ENCODE peak calls at places on chromosomes 3 and 15, in ten cellular contexts. One of them, this sample, is unnamed.

GRCh38 chr15:59292393-59292792 is 80.3 kb downstream of the MYO1E start:
- DNase-seq in B cell: no peak
- DNase-seq in nephron progenitor cell: no peak
- DNase-seq in spleen: no peak
- DNase-seq in AG20443: no peak
- DNase-seq in stimulated activated naive CD4-positive, alpha-beta T cell: no peak
- DNase-seq in activated CD4-positive, alpha-beta T cell treated with anti-CD3 and anti-CD28 coated beads, Interleukin-2, amount 10 ng/mL, durations not matched to agents 24 days and 14 days: no peak
- DNase-seq in fibroblast of pulmonary artery: peak; percentile 84
- DNase-seq in activated T-helper 1 cell treated with anti-CD3 and anti-CD28 coated beads, Interleukin-12 subunit alpha, Interleukin-12 subunit beta, Interleukin-2, Interleukin-4 antibody, amounts not matched to agents 30 ng/mL and 10 ng/mL and 1 ng/mL, durations not matched to agents 14 hours and 24 hours and 36 hours: no peak
- DNase-seq in NB4: no peak
- DNase-seq in this sample: no peak

GRCh38 chr15:48800811-48801460 is 9.9 kb downstream of the CEP152 start:
- DNase-seq in activated CD4-positive, alpha-beta T cell treated with anti-CD3 and anti-CD28 coated beads, Interleukin-2, amount 10 ng/mL, durations not matched to agents 24 days and 14 days: no peak
- DNase-seq in B cell: no peak
- DNase-seq in stimulated activated naive CD4-positive, alpha-beta T cell: no peak
- DNase-seq in AG20443: no peak
- DNase-seq in NB4: peak; percentile 24
- DNase-seq in spleen: no peak
- DNase-seq in activated T-helper 1 cell treated with anti-CD3 and anti-CD28 coated beads, Interleukin-12 subunit alpha, Interleukin-12 subunit beta, Interleukin-2, Interleukin-4 antibody, amounts not matched to agents 30 ng/mL and 10 ng/mL and 1 ng/mL, durations not matched to agents 14 hours and 24 hours and 36 hours: no peak
- DNase-seq in fibroblast of pulmonary artery: peak; percentile 76
- DNase-seq in nephron progenitor cell: no peak
- DNase-seq in this sample: peak; percentile 19

GRCh38 chr3:20904674-20905073 is 718.7 kb upstream of the SGO1 start:
- DNase-seq in spleen: no peak
- DNase-seq in nephron progenitor cell: no peak
- DNase-seq in activated CD4-positive, alpha-beta T cell treated with anti-CD3 and anti-CD28 coated beads, Interleukin-2, amount 10 ng/mL, durations not matched to agents 24 days and 14 days: no peak
- DNase-seq in B cell: no peak
- DNase-seq in fibroblast of pulmonary artery: no peak
- DNase-seq in AG20443: no peak
- DNase-seq in NB4: no peak
- DNase-seq in stimulated activated naive CD4-positive, alpha-beta T cell: no peak
- DNase-seq in activated T-helper 1 cell treated with anti-CD3 and anti-CD28 coated beads, Interleukin-12 subunit alpha, Interleukin-12 subunit beta, Interleukin-2, Interleukin-4 antibody, amounts not matched to agents 30 ng/mL and 10 ng/mL and 1 ng/mL, durations not matched to agents 14 hours and 24 hours and 36 hours: no peak
- DNase-seq in this sample: no peak

GRCh38 chr3:41159581-41160189 is 39.6 kb upstream of the CTNNB1 start:
- DNase-seq in activated T-helper 1 cell treated with anti-CD3 and anti-CD28 coated beads, Interleukin-12 subunit alpha, Interleukin-12 subunit beta, Interleukin-2, Interleukin-4 antibody, amounts not matched to agents 30 ng/mL and 10 ng/mL and 1 ng/mL, durations not matched to agents 14 hours and 24 hours and 36 hours: no peak
- DNase-seq in fibroblast of pulmonary artery: no peak
- DNase-seq in spleen: no peak
- DNase-seq in B cell: no peak
- DNase-seq in AG20443: no peak
- DNase-seq in activated CD4-positive, alpha-beta T cell treated with anti-CD3 and anti-CD28 coated beads, Interleukin-2, amount 10 ng/mL, durations not matched to agents 24 days and 14 days: no peak
- DNase-seq in nephron progenitor cell: no peak
- DNase-seq in NB4: no peak
- DNase-seq in stimulated activated naive CD4-positive, alpha-beta T cell: no peak
- DNase-seq in this sample: no peak

GRCh38 chr3:138625707-138626365 is 17.3 kb downstream of the FAIM start:
- DNase-seq in activated T-helper 1 cell treated with anti-CD3 and anti-CD28 coated beads, Interleukin-12 subunit alpha, Interleukin-12 subunit beta, Interleukin-2, Interleukin-4 antibody, amounts not matched to agents 30 ng/mL and 10 ng/mL and 1 ng/mL, durations not matched to agents 14 hours and 24 hours and 36 hours: no peak
- DNase-seq in activated CD4-positive, alpha-beta T cell treated with anti-CD3 and anti-CD28 coated beads, Interleukin-2, amount 10 ng/mL, durations not matched to agents 24 days and 14 days: no peak
- DNase-seq in B cell: no peak
- DNase-seq in AG20443: peak; percentile 20
- DNase-seq in nephron progenitor cell: no peak
- DNase-seq in NB4: no peak
- DNase-seq in spleen: no peak
- DNase-seq in stimulated activated naive CD4-positive, alpha-beta T cell: no peak
- DNase-seq in fibroblast of pulmonary artery: peak; percentile 38
- DNase-seq in this sample: no peak

GRCh38 chr3:107285197-107285596 is 92.0 kb upstream of the CCDC54 start:
- DNase-seq in spleen: no peak
- DNase-seq in B cell: no peak
- DNase-seq in activated CD4-positive, alpha-beta T cell treated with anti-CD3 and anti-CD28 coated beads, Interleukin-2, amount 10 ng/mL, durations not matched to agents 24 days and 14 days: no peak
- DNase-seq in stimulated activated naive CD4-positive, alpha-beta T cell: no peak
- DNase-seq in activated T-helper 1 cell treated with anti-CD3 and anti-CD28 coated beads, Interleukin-12 subunit alpha, Interleukin-12 subunit beta, Interleukin-2, Interleukin-4 antibody, amounts not matched to agents 30 ng/mL and 10 ng/mL and 1 ng/mL, durations not matched to agents 14 hours and 24 hours and 36 hours: no peak
- DNase-seq in fibroblast of pulmonary artery: peak; percentile 54
- DNase-seq in AG20443: peak; percentile 23
- DNase-seq in nephron progenitor cell: no peak
- DNase-seq in NB4: no peak
- DNase-seq in this sample: no peak

GRCh38 chr15:68491415-68492106 is 59.6 kb upstream of the ITGA11 start:
- DNase-seq in B cell: no peak
- DNase-seq in fibroblast of pulmonary artery: no peak
- DNase-seq in AG20443: no peak
- DNase-seq in activated T-helper 1 cell treated with anti-CD3 and anti-CD28 coated beads, Interleukin-12 subunit alpha, Interleukin-12 subunit beta, Interleukin-2, Interleukin-4 antibody, amounts not matched to agents 30 ng/mL and 10 ng/mL and 1 ng/mL, durations not matched to agents 14 hours and 24 hours and 36 hours: no peak
- DNase-seq in spleen: no peak
- DNase-seq in NB4: no peak
- DNase-seq in activated CD4-positive, alpha-beta T cell treated with anti-CD3 and anti-CD28 coated beads, Interleukin-2, amount 10 ng/mL, durations not matched to agents 24 days and 14 days: no peak
- DNase-seq in nephron progenitor cell: no peak
- DNase-seq in stimulated activated naive CD4-positive, alpha-beta T cell: no peak
- DNase-seq in this sample: no peak

GRCh38 chr3:171788546-171789351 is 21.5 kb downstream of the PLD1 start:
- DNase-seq in NB4: peak; percentile 66
- DNase-seq in stimulated activated naive CD4-positive, alpha-beta T cell: no peak
- DNase-seq in activated T-helper 1 cell treated with anti-CD3 and anti-CD28 coated beads, Interleukin-12 subunit alpha, Interleukin-12 subunit beta, Interleukin-2, Interleukin-4 antibody, amounts not matched to agents 30 ng/mL and 10 ng/mL and 1 ng/mL, durations not matched to agents 14 hours and 24 hours and 36 hours: no peak
- DNase-seq in B cell: no peak
- DNase-seq in nephron progenitor cell: no peak
- DNase-seq in spleen: no peak
- DNase-seq in activated CD4-positive, alpha-beta T cell treated with anti-CD3 and anti-CD28 coated beads, Interleukin-2, amount 10 ng/mL, durations not matched to agents 24 days and 14 days: no peak
- DNase-seq in AG20443: peak; percentile 67
- DNase-seq in fibroblast of pulmonary artery: peak; percentile 98
- DNase-seq in this sample: peak; percentile 8

GRCh38 chr3:143443851-143444331 is 324.3 kb downstream of the CHST2 start:
- DNase-seq in activated CD4-positive, alpha-beta T cell treated with anti-CD3 and anti-CD28 coated beads, Interleukin-2, amount 10 ng/mL, durations not matched to agents 24 days and 14 days: peak; percentile 74
- DNase-seq in NB4: peak; percentile 92
- DNase-seq in stimulated activated naive CD4-positive, alpha-beta T cell: no peak
- DNase-seq in spleen: no peak
- DNase-seq in B cell: no peak
- DNase-seq in fibroblast of pulmonary artery: peak; percentile 99
- DNase-seq in nephron progenitor cell: no peak
- DNase-seq in AG20443: peak; percentile 90
- DNase-seq in activated T-helper 1 cell treated with anti-CD3 and anti-CD28 coated beads, Interleukin-12 subunit alpha, Interleukin-12 subunit beta, Interleukin-2, Interleukin-4 antibody, amounts not matched to agents 30 ng/mL and 10 ng/mL and 1 ng/mL, durations not matched to agents 14 hours and 24 hours and 36 hours: no peak
- DNase-seq in this sample: no peak

GRCh38 chr3:156750191-156750873 is 75.8 kb upstream of the LEKR1 start:
- DNase-seq in activated T-helper 1 cell treated with anti-CD3 and anti-CD28 coated beads, Interleukin-12 subunit alpha, Interleukin-12 subunit beta, Interleukin-2, Interleukin-4 antibody, amounts not matched to agents 30 ng/mL and 10 ng/mL and 1 ng/mL, durations not matched to agents 14 hours and 24 hours and 36 hours: no peak
- DNase-seq in B cell: no peak
- DNase-seq in stimulated activated naive CD4-positive, alpha-beta T cell: no peak
- DNase-seq in nephron progenitor cell: peak; percentile 14
- DNase-seq in activated CD4-positive, alpha-beta T cell treated with anti-CD3 and anti-CD28 coated beads, Interleukin-2, amount 10 ng/mL, durations not matched to agents 24 days and 14 days: no peak
- DNase-seq in fibroblast of pulmonary artery: peak; percentile 56
- DNase-seq in AG20443: peak; percentile 48
- DNase-seq in spleen: no peak
- DNase-seq in NB4: no peak
- DNase-seq in this sample: no peak

GRCh38 chr15:36323607-36324006 is 255.8 kb upstream of the CDIN1 start:
- DNase-seq in nephron progenitor cell: no peak
- DNase-seq in AG20443: no peak
- DNase-seq in activated CD4-positive, alpha-beta T cell treated with anti-CD3 and anti-CD28 coated beads, Interleukin-2, amount 10 ng/mL, durations not matched to agents 24 days and 14 days: no peak
- DNase-seq in fibroblast of pulmonary artery: no peak
- DNase-seq in spleen: no peak
- DNase-seq in activated T-helper 1 cell treated with anti-CD3 and anti-CD28 coated beads, Interleukin-12 subunit alpha, Interleukin-12 subunit beta, Interleukin-2, Interleukin-4 antibody, amounts not matched to agents 30 ng/mL and 10 ng/mL and 1 ng/mL, durations not matched to agents 14 hours and 24 hours and 36 hours: no peak
- DNase-seq in B cell: no peak
- DNase-seq in stimulated activated naive CD4-positive, alpha-beta T cell: no peak
- DNase-seq in NB4: no peak
- DNase-seq in this sample: no peak

GRCh38 chr15:40323239-40323952 is at the start of gene INAFM2:
- DNase-seq in activated T-helper 1 cell treated with anti-CD3 and anti-CD28 coated beads, Interleukin-12 subunit alpha, Interleukin-12 subunit beta, Interleukin-2, Interleukin-4 antibody, amounts not matched to agents 30 ng/mL and 10 ng/mL and 1 ng/mL, durations not matched to agents 14 hours and 24 hours and 36 hours: peak; percentile 83
- DNase-seq in AG20443: peak; percentile 95
- DNase-seq in nephron progenitor cell: peak; percentile 94
- DNase-seq in spleen: peak; percentile 98
- DNase-seq in fibroblast of pulmonary artery: peak; percentile 96
- DNase-seq in stimulated activated naive CD4-positive, alpha-beta T cell: peak; percentile 84
- DNase-seq in B cell: peak; percentile 99
- DNase-seq in activated CD4-positive, alpha-beta T cell treated with anti-CD3 and anti-CD28 coated beads, Interleukin-2, amount 10 ng/mL, durations not matched to agents 24 days and 14 days: peak; percentile 97
- DNase-seq in NB4: peak; percentile 98
- DNase-seq in this sample: peak; percentile 97

GRCh38 chr15:57198654-57199241 is 177.6 kb upstream of the CGNL1 start:
- DNase-seq in fibroblast of pulmonary artery: no peak
- DNase-seq in AG20443: no peak
- DNase-seq in activated T-helper 1 cell treated with anti-CD3 and anti-CD28 coated beads, Interleukin-12 subunit alpha, Interleukin-12 subunit beta, Interleukin-2, Interleukin-4 antibody, amounts not matched to agents 30 ng/mL and 10 ng/mL and 1 ng/mL, durations not matched to agents 14 hours and 24 hours and 36 hours: no peak
- DNase-seq in stimulated activated naive CD4-positive, alpha-beta T cell: no peak
- DNase-seq in NB4: no peak
- DNase-seq in B cell: no peak
- DNase-seq in spleen: no peak
- DNase-seq in nephron progenitor cell: no peak
- DNase-seq in activated CD4-positive, alpha-beta T cell treated with anti-CD3 and anti-CD28 coated beads, Interleukin-2, amount 10 ng/mL, durations not matched to agents 24 days and 14 days: no peak
- DNase-seq in this sample: peak; percentile 90

GRCh38 chr3:4985330-4986174 is 6.3 kb downstream of the BHLHE40 start:
- DNase-seq in fibroblast of pulmonary artery: peak; percentile 78
- DNase-seq in B cell: no peak
- DNase-seq in spleen: no peak
- DNase-seq in activated T-helper 1 cell treated with anti-CD3 and anti-CD28 coated beads, Interleukin-12 subunit alpha, Interleukin-12 subunit beta, Interleukin-2, Interleukin-4 antibody, amounts not matched to agents 30 ng/mL and 10 ng/mL and 1 ng/mL, durations not matched to agents 14 hours and 24 hours and 36 hours: no peak
- DNase-seq in NB4: peak; percentile 38
- DNase-seq in activated CD4-positive, alpha-beta T cell treated with anti-CD3 and anti-CD28 coated beads, Interleukin-2, amount 10 ng/mL, durations not matched to agents 24 days and 14 days: peak; percentile 72
- DNase-seq in AG20443: no peak
- DNase-seq in stimulated activated naive CD4-positive, alpha-beta T cell: no peak
- DNase-seq in nephron progenitor cell: no peak
- DNase-seq in this sample: peak; percentile 10

GRCh38 chr3:178968996-178969700 is 102.5 kb downstream of the ZMAT3 start:
- DNase-seq in NB4: no peak
- DNase-seq in B cell: peak; percentile 14
- DNase-seq in stimulated activated naive CD4-positive, alpha-beta T cell: no peak
- DNase-seq in AG20443: no peak
- DNase-seq in activated T-helper 1 cell treated with anti-CD3 and anti-CD28 coated beads, Interleukin-12 subunit alpha, Interleukin-12 subunit beta, Interleukin-2, Interleukin-4 antibody, amounts not matched to agents 30 ng/mL and 10 ng/mL and 1 ng/mL, durations not matched to agents 14 hours and 24 hours and 36 hours: no peak
- DNase-seq in nephron progenitor cell: no peak
- DNase-seq in fibroblast of pulmonary artery: no peak
- DNase-seq in spleen: no peak
- DNase-seq in activated CD4-positive, alpha-beta T cell treated with anti-CD3 and anti-CD28 coated beads, Interleukin-2, amount 10 ng/mL, durations not matched to agents 24 days and 14 days: no peak
- DNase-seq in this sample: no peak

GRCh38 chr3:72448858-72449257 is 399.4 kb downstream of the SHQ1 start:
- DNase-seq in nephron progenitor cell: no peak
- DNase-seq in spleen: no peak
- DNase-seq in fibroblast of pulmonary artery: no peak
- DNase-seq in NB4: peak; percentile 67
- DNase-seq in stimulated activated naive CD4-positive, alpha-beta T cell: no peak
- DNase-seq in activated T-helper 1 cell treated with anti-CD3 and anti-CD28 coated beads, Interleukin-12 subunit alpha, Interleukin-12 subunit beta, Interleukin-2, Interleukin-4 antibody, amounts not matched to agents 30 ng/mL and 10 ng/mL and 1 ng/mL, durations not matched to agents 14 hours and 24 hours and 36 hours: no peak
- DNase-seq in B cell: no peak
- DNase-seq in AG20443: no peak
- DNase-seq in activated CD4-positive, alpha-beta T cell treated with anti-CD3 and anti-CD28 coated beads, Interleukin-2, amount 10 ng/mL, durations not matched to agents 24 days and 14 days: no peak
- DNase-seq in this sample: no peak

GRCh38 chr3:143158549-143158988 is 39.0 kb downstream of the CHST2 start:
- DNase-seq in activated CD4-positive, alpha-beta T cell treated with anti-CD3 and anti-CD28 coated beads, Interleukin-2, amount 10 ng/mL, durations not matched to agents 24 days and 14 days: no peak
- DNase-seq in activated T-helper 1 cell treated with anti-CD3 and anti-CD28 coated beads, Interleukin-12 subunit alpha, Interleukin-12 subunit beta, Interleukin-2, Interleukin-4 antibody, amounts not matched to agents 30 ng/mL and 10 ng/mL and 1 ng/mL, durations not matched to agents 14 hours and 24 hours and 36 hours: no peak
- DNase-seq in AG20443: peak; percentile 43
- DNase-seq in B cell: no peak
- DNase-seq in nephron progenitor cell: no peak
- DNase-seq in stimulated activated naive CD4-positive, alpha-beta T cell: no peak
- DNase-seq in fibroblast of pulmonary artery: peak; percentile 64
- DNase-seq in NB4: no peak
- DNase-seq in spleen: no peak
- DNase-seq in this sample: no peak

GRCh38 chr3:175240928-175241327 is 381.8 kb downstream of the NAALADL2 start:
- DNase-seq in spleen: no peak
- DNase-seq in B cell: no peak
- DNase-seq in activated CD4-positive, alpha-beta T cell treated with anti-CD3 and anti-CD28 coated beads, Interleukin-2, amount 10 ng/mL, durations not matched to agents 24 days and 14 days: no peak
- DNase-seq in fibroblast of pulmonary artery: no peak
- DNase-seq in activated T-helper 1 cell treated with anti-CD3 and anti-CD28 coated beads, Interleukin-12 subunit alpha, Interleukin-12 subunit beta, Interleukin-2, Interleukin-4 antibody, amounts not matched to agents 30 ng/mL and 10 ng/mL and 1 ng/mL, durations not matched to agents 14 hours and 24 hours and 36 hours: no peak
- DNase-seq in AG20443: no peak
- DNase-seq in NB4: no peak
- DNase-seq in stimulated activated naive CD4-positive, alpha-beta T cell: no peak
- DNase-seq in nephron progenitor cell: no peak
- DNase-seq in this sample: no peak

GRCh38 chr3:115523467-115523866 is 99.8 kb upstream of the GAP43 start:
- DNase-seq in B cell: no peak
- DNase-seq in fibroblast of pulmonary artery: no peak
- DNase-seq in AG20443: no peak
- DNase-seq in NB4: no peak
- DNase-seq in activated T-helper 1 cell treated with anti-CD3 and anti-CD28 coated beads, Interleukin-12 subunit alpha, Interleukin-12 subunit beta, Interleukin-2, Interleukin-4 antibody, amounts not matched to agents 30 ng/mL and 10 ng/mL and 1 ng/mL, durations not matched to agents 14 hours and 24 hours and 36 hours: no peak
- DNase-seq in stimulated activated naive CD4-positive, alpha-beta T cell: no peak
- DNase-seq in spleen: no peak
- DNase-seq in nephron progenitor cell: no peak
- DNase-seq in activated CD4-positive, alpha-beta T cell treated with anti-CD3 and anti-CD28 coated beads, Interleukin-2, amount 10 ng/mL, durations not matched to agents 24 days and 14 days: no peak
- DNase-seq in this sample: peak; percentile 11

GRCh38 chr3:193716155-193716554 is 123.1 kb downstream of the OPA1 start:
- DNase-seq in AG20443: no peak
- DNase-seq in NB4: peak; percentile 15
- DNase-seq in nephron progenitor cell: no peak
- DNase-seq in activated CD4-positive, alpha-beta T cell treated with anti-CD3 and anti-CD28 coated beads, Interleukin-2, amount 10 ng/mL, durations not matched to agents 24 days and 14 days: no peak
- DNase-seq in fibroblast of pulmonary artery: no peak
- DNase-seq in spleen: no peak
- DNase-seq in B cell: peak; percentile 53
- DNase-seq in stimulated activated naive CD4-positive, alpha-beta T cell: no peak
- DNase-seq in activated T-helper 1 cell treated with anti-CD3 and anti-CD28 coated beads, Interleukin-12 subunit alpha, Interleukin-12 subunit beta, Interleukin-2, Interleukin-4 antibody, amounts not matched to agents 30 ng/mL and 10 ng/mL and 1 ng/mL, durations not matched to agents 14 hours and 24 hours and 36 hours: no peak
- DNase-seq in this sample: no peak

GRCh38 chr3:47601310-47601709 is 22.6 kb upstream of the CSPG5 start:
- DNase-seq in B cell: no peak
- DNase-seq in spleen: no peak
- DNase-seq in stimulated activated naive CD4-positive, alpha-beta T cell: no peak
- DNase-seq in AG20443: no peak
- DNase-seq in fibroblast of pulmonary artery: no peak
- DNase-seq in activated T-helper 1 cell treated with anti-CD3 and anti-CD28 coated beads, Interleukin-12 subunit alpha, Interleukin-12 subunit beta, Interleukin-2, Interleukin-4 antibody, amounts not matched to agents 30 ng/mL and 10 ng/mL and 1 ng/mL, durations not matched to agents 14 hours and 24 hours and 36 hours: no peak
- DNase-seq in activated CD4-positive, alpha-beta T cell treated with anti-CD3 and anti-CD28 coated beads, Interleukin-2, amount 10 ng/mL, durations not matched to agents 24 days and 14 days: no peak
- DNase-seq in nephron progenitor cell: no peak
- DNase-seq in NB4: no peak
- DNase-seq in this sample: no peak

GRCh38 chr3:127673191-127674098 is 693 bp downstream of the ABTB1 start:
- DNase-seq in fibroblast of pulmonary artery: peak; percentile 56
- DNase-seq in spleen: peak; percentile 95
- DNase-seq in nephron progenitor cell: peak; percentile 58
- DNase-seq in B cell: peak; percentile 75
- DNase-seq in NB4: no peak
- DNase-seq in activated T-helper 1 cell treated with anti-CD3 and anti-CD28 coated beads, Interleukin-12 subunit alpha, Interleukin-12 subunit beta, Interleukin-2, Interleukin-4 antibody, amounts not matched to agents 30 ng/mL and 10 ng/mL and 1 ng/mL, durations not matched to agents 14 hours and 24 hours and 36 hours: peak; percentile 55
- DNase-seq in stimulated activated naive CD4-positive, alpha-beta T cell: peak; percentile 31
- DNase-seq in AG20443: peak; percentile 74
- DNase-seq in activated CD4-positive, alpha-beta T cell treated with anti-CD3 and anti-CD28 coated beads, Interleukin-2, amount 10 ng/mL, durations not matched to agents 24 days and 14 days: peak; percentile 91
- DNase-seq in this sample: peak; percentile 56

GRCh38 chr3:61663728-61664492 is 102.5 kb downstream of the PTPRG start:
- DNase-seq in stimulated activated naive CD4-positive, alpha-beta T cell: no peak
- DNase-seq in B cell: no peak
- DNase-seq in activated CD4-positive, alpha-beta T cell treated with anti-CD3 and anti-CD28 coated beads, Interleukin-2, amount 10 ng/mL, durations not matched to agents 24 days and 14 days: no peak
- DNase-seq in NB4: no peak
- DNase-seq in activated T-helper 1 cell treated with anti-CD3 and anti-CD28 coated beads, Interleukin-12 subunit alpha, Interleukin-12 subunit beta, Interleukin-2, Interleukin-4 antibody, amounts not matched to agents 30 ng/mL and 10 ng/mL and 1 ng/mL, durations not matched to agents 14 hours and 24 hours and 36 hours: no peak
- DNase-seq in fibroblast of pulmonary artery: peak; percentile 85
- DNase-seq in spleen: no peak
- DNase-seq in nephron progenitor cell: peak; percentile 19
- DNase-seq in AG20443: peak; percentile 89
- DNase-seq in this sample: no peak

GRCh38 chr3:59709702-59710555 is 660.1 kb upstream of the CFAP20DC start:
- DNase-seq in fibroblast of pulmonary artery: no peak
- DNase-seq in stimulated activated naive CD4-positive, alpha-beta T cell: no peak
- DNase-seq in spleen: peak; percentile 86
- DNase-seq in nephron progenitor cell: no peak
- DNase-seq in activated CD4-positive, alpha-beta T cell treated with anti-CD3 and anti-CD28 coated beads, Interleukin-2, amount 10 ng/mL, durations not matched to agents 24 days and 14 days: peak; percentile 78
- DNase-seq in activated T-helper 1 cell treated with anti-CD3 and anti-CD28 coated beads, Interleukin-12 subunit alpha, Interleukin-12 subunit beta, Interleukin-2, Interleukin-4 antibody, amounts not matched to agents 30 ng/mL and 10 ng/mL and 1 ng/mL, durations not matched to agents 14 hours and 24 hours and 36 hours: peak; percentile 6
- DNase-seq in AG20443: peak; percentile 30
- DNase-seq in NB4: peak; percentile 9
- DNase-seq in B cell: no peak
- DNase-seq in this sample: no peak

GRCh38 chr15:25492315-25492714 is 53.5 kb upstream of the UBE3A start:
- DNase-seq in nephron progenitor cell: no peak
- DNase-seq in activated T-helper 1 cell treated with anti-CD3 and anti-CD28 coated beads, Interleukin-12 subunit alpha, Interleukin-12 subunit beta, Interleukin-2, Interleukin-4 antibody, amounts not matched to agents 30 ng/mL and 10 ng/mL and 1 ng/mL, durations not matched to agents 14 hours and 24 hours and 36 hours: no peak
- DNase-seq in NB4: no peak
- DNase-seq in B cell: no peak
- DNase-seq in activated CD4-positive, alpha-beta T cell treated with anti-CD3 and anti-CD28 coated beads, Interleukin-2, amount 10 ng/mL, durations not matched to agents 24 days and 14 days: no peak
- DNase-seq in AG20443: no peak
- DNase-seq in fibroblast of pulmonary artery: no peak
- DNase-seq in stimulated activated naive CD4-positive, alpha-beta T cell: no peak
- DNase-seq in spleen: no peak
- DNase-seq in this sample: no peak

GRCh38 chr3:71168043-71168720 is 415.3 kb downstream of the FOXP1 start:
- DNase-seq in activated CD4-positive, alpha-beta T cell treated with anti-CD3 and anti-CD28 coated beads, Interleukin-2, amount 10 ng/mL, durations not matched to agents 24 days and 14 days: no peak
- DNase-seq in B cell: no peak
- DNase-seq in NB4: no peak
- DNase-seq in spleen: no peak
- DNase-seq in fibroblast of pulmonary artery: peak; percentile 81
- DNase-seq in stimulated activated naive CD4-positive, alpha-beta T cell: no peak
- DNase-seq in activated T-helper 1 cell treated with anti-CD3 and anti-CD28 coated beads, Interleukin-12 subunit alpha, Interleukin-12 subunit beta, Interleukin-2, Interleukin-4 antibody, amounts not matched to agents 30 ng/mL and 10 ng/mL and 1 ng/mL, durations not matched to agents 14 hours and 24 hours and 36 hours: no peak
- DNase-seq in nephron progenitor cell: no peak
- DNase-seq in AG20443: no peak
- DNase-seq in this sample: no peak

GRCh38 chr15:51240066-51240465 is 98.3 kb downstream of the CYP19A1 start:
- DNase-seq in activated CD4-positive, alpha-beta T cell treated with anti-CD3 and anti-CD28 coated beads, Interleukin-2, amount 10 ng/mL, durations not matched to agents 24 days and 14 days: no peak
- DNase-seq in B cell: no peak
- DNase-seq in nephron progenitor cell: no peak
- DNase-seq in NB4: peak; percentile 30
- DNase-seq in activated T-helper 1 cell treated with anti-CD3 and anti-CD28 coated beads, Interleukin-12 subunit alpha, Interleukin-12 subunit beta, Interleukin-2, Interleukin-4 antibody, amounts not matched to agents 30 ng/mL and 10 ng/mL and 1 ng/mL, durations not matched to agents 14 hours and 24 hours and 36 hours: no peak
- DNase-seq in spleen: no peak
- DNase-seq in AG20443: no peak
- DNase-seq in fibroblast of pulmonary artery: no peak
- DNase-seq in stimulated activated naive CD4-positive, alpha-beta T cell: no peak
- DNase-seq in this sample: no peak

GRCh38 chr3:158106773-158107461 is 697 bp upstream of the SHOX2 start:
- DNase-seq in B cell: no peak
- DNase-seq in activated CD4-positive, alpha-beta T cell treated with anti-CD3 and anti-CD28 coated beads, Interleukin-2, amount 10 ng/mL, durations not matched to agents 24 days and 14 days: peak; percentile 66
- DNase-seq in fibroblast of pulmonary artery: no peak
- DNase-seq in AG20443: peak; percentile 32
- DNase-seq in spleen: peak; percentile 57
- DNase-seq in stimulated activated naive CD4-positive, alpha-beta T cell: no peak
- DNase-seq in activated T-helper 1 cell treated with anti-CD3 and anti-CD28 coated beads, Interleukin-12 subunit alpha, Interleukin-12 subunit beta, Interleukin-2, Interleukin-4 antibody, amounts not matched to agents 30 ng/mL and 10 ng/mL and 1 ng/mL, durations not matched to agents 14 hours and 24 hours and 36 hours: no peak
- DNase-seq in nephron progenitor cell: peak; percentile 40
- DNase-seq in NB4: no peak
- DNase-seq in this sample: peak; percentile 59